ENCODE peak calls at places on chromosome 22, in six cellular contexts. J is coronary artery, B is Panc1, D is brain microvascular endothelial cell, W is ascending aorta, V is heart right ventricle. H is an unnamed sample.

GRCh38 chr22:22485524-22485923 is 23.0 kb downstream of the ZNF280B start:
- DNase-seq in J (no peak), B (no peak), D (no peak), W (no peak), V (no peak), H (no peak)

GRCh38 chr22:37818397-37819099 is 4.6 kb upstream of the GALR3 start:
- DNase-seq in J (no peak), B (no peak), D (peak; percentile 33), W (no peak), V (peak; percentile 26), H (no peak)

GRCh38 chr22:22478450-22478849 is 30.1 kb downstream of the ZNF280B start:
- DNase-seq in J (no peak), B (no peak), D (no peak), W (no peak), V (no peak), H (no peak)

GRCh38 chr22:46007848-46008261 is 30.9 kb upstream of the WNT7B start:
- DNase-seq in J (peak; percentile 96), B (no peak), D (peak; percentile 62), W (peak; percentile 72), V (peak; percentile 89), H (peak; percentile 76)

GRCh38 chr22:46077669-46078099 is 72.6 kb upstream of the PPARA start:
- DNase-seq in J (peak; percentile 71), B (no peak), D (no peak), W (peak; percentile 5), V (no peak), H (no peak)

GRCh38 chr22:42978453-42979103 is 36.4 kb downstream of the PACSIN2 start:
- DNase-seq in J (no peak), B (no peak), D (no peak), W (no peak), V (peak; percentile 63), H (no peak)

GRCh38 chr22:24093855-24094254 is 82.8 kb downstream of the CABIN1 start:
- DNase-seq in J (peak; percentile 41), B (no peak), D (no peak), W (no peak), V (no peak), H (no peak)

GRCh38 chr22:40603088-40603605 is 33.4 kb downstream of the MRTFA start:
- DNase-seq in J (no peak), B (no peak), D (peak; percentile 55), W (no peak), V (no peak), H (peak; percentile 13)

GRCh38 chr22:45477366-45478107 is 25.1 kb upstream of the FBLN1 start:
- DNase-seq in J (no peak), B (no peak), D (no peak), W (no peak), V (no peak), H (no peak)

GRCh38 chr22:20943104-20943933 is 23.7 kb upstream of the AIFM3 start:
- DNase-seq in J (no peak), B (no peak), D (no peak), W (no peak), V (no peak), H (no peak)

DNA sequence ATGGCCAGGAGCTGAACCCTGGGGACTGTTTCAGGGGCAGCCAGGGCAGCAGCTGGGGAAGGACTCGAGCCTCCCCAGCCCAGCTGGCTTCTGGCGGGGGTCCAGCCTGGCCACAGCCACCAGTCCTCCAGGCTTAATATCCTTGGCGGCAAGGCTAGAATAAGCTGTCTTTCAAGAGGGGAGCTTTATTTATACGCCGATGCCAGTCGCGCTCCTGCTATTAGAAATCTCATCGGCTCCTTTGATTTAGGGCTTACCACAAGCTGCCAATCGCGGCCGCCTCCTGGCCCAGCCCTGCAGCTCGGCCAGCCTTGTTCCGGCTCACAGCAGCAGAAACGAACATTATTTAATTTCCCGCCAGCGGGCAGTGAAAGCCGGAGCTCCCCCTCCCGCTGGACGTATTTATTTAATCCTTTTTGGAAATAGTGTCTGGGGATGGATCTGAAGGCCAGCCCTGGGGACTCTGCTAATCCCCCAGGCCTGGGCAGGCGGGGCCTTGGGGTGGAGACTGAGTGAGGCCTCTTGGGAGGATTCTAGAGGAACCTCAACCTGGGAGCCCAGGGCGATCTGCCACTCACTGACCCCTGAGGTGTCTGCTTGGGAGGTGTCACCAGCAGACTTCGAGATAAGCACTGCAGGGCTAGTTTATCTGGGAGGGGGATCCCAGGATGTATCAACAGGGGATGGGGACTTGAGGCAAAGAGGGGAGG is 363.1 kb downstream of the MN1 start:
- DNase-seq in J (no peak), B (no peak), D (no peak), W (no peak), V (no peak), H (no peak)
- TF ChIP-seq CTCF in J (no peak), B (no peak), D (peak; percentile 21), W (peak; percentile 3), V (no peak), H (peak; percentile 14)

GRCh38 chr22:44200855-44201550 is 20.3 kb downstream of the PARVG start:
- DNase-seq in J (no peak), B (no peak), D (no peak), W (no peak), V (no peak), H (no peak)

GRCh38 chr22:44203203-44203602 is 22.5 kb downstream of the PARVG start:
- DNase-seq in J (no peak), B (no peak), D (no peak), W (no peak), V (no peak), H (no peak)

GRCh38 chr22:44200451-44200850 is 19.7 kb downstream of the PARVG start:
- DNase-seq in J (no peak), B (no peak), D (no peak), W (no peak), V (no peak), H (no peak)

GRCh38 chr22:44201556-44202129 is 20.9 kb downstream of the PARVG start:
- DNase-seq in J (no peak), B (no peak), D (no peak), W (no peak), V (peak; percentile 33), H (no peak)

DNA sequence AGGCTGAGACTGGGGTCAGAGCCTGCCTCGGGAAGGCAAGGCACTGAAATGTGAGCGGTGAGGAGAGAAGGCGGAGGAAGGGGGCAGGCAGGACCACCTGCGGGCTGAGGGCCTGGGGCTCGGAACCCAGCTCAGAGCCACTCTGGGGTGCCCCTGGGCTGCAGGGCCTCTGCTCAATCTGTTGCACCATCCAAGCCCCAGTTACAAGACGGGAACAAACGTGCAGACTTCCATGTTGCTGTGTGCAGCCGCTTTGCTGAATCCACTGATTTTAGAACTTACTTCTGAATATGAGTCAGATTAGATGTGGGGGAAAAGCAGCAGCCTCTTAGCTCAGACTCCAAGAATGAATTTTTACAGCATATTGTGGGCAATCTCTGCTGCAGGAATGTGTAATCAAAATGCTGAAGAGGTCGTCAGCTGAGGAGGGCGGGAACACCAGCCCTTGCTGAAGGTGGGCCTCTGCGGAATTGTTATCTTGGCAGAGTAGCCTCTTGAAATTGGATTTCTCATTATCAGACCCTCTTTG is 21.6 kb downstream of the PARVG start:
- DNase-seq in J (no peak), B (no peak), D (peak; percentile 33), W (no peak), V (no peak), H (peak; percentile 70)
- H3K27ac ChIP-seq in J (no peak overlapping the region), B (no peak overlapping the region), D (no peak overlapping the region), W (no peak overlapping the region), V (no peak overlapping the region), H (peak overlapping the region; percentile 68)

GRCh38 chr22:35749808-35750207 is 32.1 kb downstream of the APOL5 start:
- DNase-seq in J (no peak), B (no peak), D (no peak), W (no peak), V (no peak), H (no peak)
- H3K4me3 ChIP-seq in J (no peak overlapping the region), B (no peak overlapping the region), D (no peak overlapping the region), W (no peak overlapping the region), V (no peak overlapping the region), H (no peak overlapping the region)

DNA sequence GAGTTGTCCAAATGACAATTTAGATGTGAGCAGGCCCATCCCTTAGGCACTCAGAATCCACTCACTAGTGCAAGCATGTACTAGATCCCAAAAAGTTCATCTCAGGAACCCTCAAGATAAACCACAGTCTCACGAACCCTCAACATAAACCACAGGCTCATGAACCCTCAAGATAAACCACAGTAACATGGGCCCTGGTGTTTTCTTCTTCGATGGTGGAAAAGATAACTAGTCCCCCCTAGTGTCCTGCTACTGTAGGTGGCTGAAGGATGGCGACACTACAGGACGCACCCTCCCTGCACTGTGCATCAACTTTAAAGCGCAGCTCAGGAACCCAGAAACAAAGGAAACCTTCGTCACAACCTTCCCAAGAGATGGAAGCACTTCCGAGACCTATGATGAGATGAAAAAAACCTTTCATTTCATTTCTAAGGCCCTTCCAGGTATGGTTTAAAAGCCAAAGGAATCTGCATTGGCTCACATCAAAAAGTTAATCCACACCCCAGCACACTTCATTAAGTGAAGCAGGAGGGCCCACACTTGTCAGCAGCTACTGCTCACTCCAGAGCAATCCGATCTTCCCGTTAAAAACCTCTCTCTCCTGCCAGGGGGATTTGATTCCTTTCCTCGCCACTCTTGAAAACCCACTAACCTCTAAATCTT is 2.4 kb downstream of the LARGE1 start:
- DNase-seq in J (no peak), B (no peak), D (no peak), W (no peak), V (no peak), H (no peak)
- TF ChIP-seq CTCF in J (no peak), B (peak; percentile 30), D (peak; percentile 57), W (no peak), V (no peak), H (peak; percentile 50)

H was measured in AG04450.